ENCODE peak calls at places on chromosomes 6 and 20, in six cellular contexts. L, B, X, E, O and F are unnamed samples.

GRCh38 chr6:34246563-34247391 is 2.0 kb downstream of the SMIM29 start:
- DNase-seq in X (no peak), O (peak), B (no peak), E (no peak), L (peak), F (no peak)

GRCh38 chr6:127366281-127367022 is 23.0 kb upstream of the ECHDC1 start:
- DNase-seq in B (no peak), L (no peak), E (peak), X (no peak), O (peak), F (no peak)

GRCh38 chr6:106569444-106569843 is 59.9 kb downstream of the RTN4IP1 start:
- DNase-seq in O (no peak), X (no peak), B (no peak), E (no peak), L (no peak), F (no peak)

GRCh38 chr6:47680056-47680455 is 18.3 kb upstream of the ADGRF4 start:
- DNase-seq in O (peak), B (no peak), X (no peak), E (no peak), L (no peak), F (no peak)

GRCh38 chr6:164528539-164528938 is 780.9 kb downstream of the C6orf118 start:
- DNase-seq in X (no peak), L (no peak), B (no peak), E (no peak), O (peak), F (no peak)

GRCh38 chr20:56427797-56428196 is 15.7 kb downstream of the CASS4 start:
- DNase-seq in X (no peak), O (no peak), E (no peak), B (no peak), L (no peak), F (no peak)

GRCh38 chr6:111583221-111583620 is 22.5 kb downstream of the TRAF3IP2 start:
- DNase-seq in L (no peak), X (no peak), B (no peak), E (no peak), O (no peak), F (no peak)

GRCh38 chr6:146358341-146359046 is 185.1 kb upstream of the RAB32 start:
- DNase-seq in X (no peak), B (no peak), L (no peak), E (peak), O (peak), F (no peak)

GRCh38 chr6:41182069-41183034 is 18.6 kb downstream of the TREML2 start:
- DNase-seq in E (no peak), B (no peak), L (no peak), O (peak), X (no peak), F (peak)

GRCh38 chr20:44056010-44056698 is 130.8 kb downstream of the JPH2 start:
- DNase-seq in L (no peak), O (peak), E (no peak), X (peak), B (no peak), F (no peak)

GRCh38 chr6:151722342-151722741 is 85.1 kb upstream of the ESR1 start:
- DNase-seq in O (no peak), B (no peak), X (no peak), L (no peak), E (no peak), F (no peak)

GRCh38 chr6:125858427-125859320 is 67.9 kb downstream of the NCOA7 start:
- DNase-seq in O (peak), L (no peak), X (peak), B (peak), E (no peak), F (peak)

GRCh38 chr6:157539421-157539822 is 158.4 kb downstream of the ZDHHC14 start:
- DNase-seq in X (no peak), O (no peak), L (no peak), B (no peak), E (no peak), F (no peak)

GRCh38 chr6:2030682-2031244 is 214.6 kb downstream of the GMDS start:
- DNase-seq in B (no peak), X (no peak), L (no peak), O (no peak), E (no peak), F (no peak)

GRCh38 chr20:43853174-43853803 is 61.4 kb upstream of the TOX2 start:
- DNase-seq in B (no peak), X (no peak), E (no peak), O (peak), L (no peak), F (no peak)

GRCh38 chr6:7216941-7217621 is 95.9 kb downstream of the SSR1 start:
- DNase-seq in X (no peak), E (no peak), O (peak), L (no peak), B (no peak), F (no peak)

GRCh38 chr6:151482290-151482689 is 11.5 kb upstream of the CCDC170 start:
- DNase-seq in B (no peak), E (no peak), L (no peak), O (peak), X (no peak), F (no peak)

GRCh38 chr6:80633412-80633811 is 526.9 kb downstream of the BCKDHB start:
- DNase-seq in E (no peak), L (no peak), B (no peak), O (no peak), X (no peak), F (no peak)

GRCh38 chr6:70956451-70957283 is at the start of gene B3GAT2:
- DNase-seq in B (peak), O (peak), L (no peak), X (no peak), E (no peak), F (peak)

GRCh38 chr6:86685230-86685797 is 252.0 kb upstream of the HTR1E start:
- DNase-seq in L (no peak), O (no peak), E (no peak), X (no peak), B (no peak), F (no peak)

GRCh38 chr20:62342910-62343309 is 24.2 kb downstream of the LAMA5 start:
- DNase-seq in O (no peak), E (no peak), B (no peak), X (no peak), L (peak), F (no peak)

GRCh38 chr6:38796850-38797249 is 81.7 kb downstream of the DNAH8 start:
- DNase-seq in E (no peak), X (no peak), L (no peak), O (no peak), B (no peak), F (no peak)

GRCh38 chr6:146110990-146111389 is 82.1 kb downstream of the GRM1 start:
- DNase-seq in O (no peak), B (no peak), E (no peak), L (no peak), X (no peak), F (no peak)

GRCh38 chr20:33233129-33233774 is 2.5 kb upstream of the BPIFA1 start:
- DNase-seq in B (no peak), O (no peak), X (no peak), L (no peak), E (no peak), F (no peak)

GRCh38 chr6:56906752-56907151 is 48.2 kb upstream of the BEND6 start:
- DNase-seq in X (no peak), L (no peak), B (no peak), E (no peak), O (peak), F (no peak)

GRCh38 chr6:90315354-90315960 is 18.8 kb upstream of the BACH2 start:
- DNase-seq in L (no peak), O (no peak), B (no peak), X (no peak), E (no peak), F (no peak)

GRCh38 chr20:39960522-39961420 is 728.3 kb downstream of the MAFB start:
- DNase-seq in B (no peak), O (no peak), E (no peak), X (peak), L (no peak), F (no peak)

GRCh38 chr6:113447088-113447831 is 409.9 kb upstream of the MARCKS start:
- DNase-seq in X (no peak), E (peak), L (no peak), B (no peak), O (peak), F (no peak)

GRCh38 chr6:116280960-116281316 is 1.2 kb upstream of the TSPYL1 start:
- DNase-seq in E (no peak), B (no peak), X (no peak), O (no peak), L (no peak), F (no peak)

GRCh38 chr6:20660534-20660933 is 126.3 kb downstream of the CDKAL1 start:
- DNase-seq in E (no peak), B (no peak), X (peak), O (peak), L (no peak), F (no peak)

GRCh38 chr6:14189122-14189521 is 71.5 kb downstream of the CD83 start:
- DNase-seq in B (no peak), E (no peak), X (no peak), L (no peak), O (no peak), F (no peak)

GRCh38 chr6:14190596-14191224 is 73.1 kb downstream of the CD83 start:
- DNase-seq in B (no peak), L (no peak), E (no peak), X (no peak), O (no peak), F (no peak)

GRCh38 chr6:14193524-14193923 is 76.0 kb downstream of the CD83 start:
- DNase-seq in O (no peak), E (no peak), L (no peak), B (no peak), X (no peak), F (no peak)

GRCh38 chr6:14194483-14194882 is 76.9 kb downstream of the CD83 start:
- DNase-seq in O (no peak), L (no peak), X (no peak), B (no peak), E (no peak), F (no peak)

DNA sequence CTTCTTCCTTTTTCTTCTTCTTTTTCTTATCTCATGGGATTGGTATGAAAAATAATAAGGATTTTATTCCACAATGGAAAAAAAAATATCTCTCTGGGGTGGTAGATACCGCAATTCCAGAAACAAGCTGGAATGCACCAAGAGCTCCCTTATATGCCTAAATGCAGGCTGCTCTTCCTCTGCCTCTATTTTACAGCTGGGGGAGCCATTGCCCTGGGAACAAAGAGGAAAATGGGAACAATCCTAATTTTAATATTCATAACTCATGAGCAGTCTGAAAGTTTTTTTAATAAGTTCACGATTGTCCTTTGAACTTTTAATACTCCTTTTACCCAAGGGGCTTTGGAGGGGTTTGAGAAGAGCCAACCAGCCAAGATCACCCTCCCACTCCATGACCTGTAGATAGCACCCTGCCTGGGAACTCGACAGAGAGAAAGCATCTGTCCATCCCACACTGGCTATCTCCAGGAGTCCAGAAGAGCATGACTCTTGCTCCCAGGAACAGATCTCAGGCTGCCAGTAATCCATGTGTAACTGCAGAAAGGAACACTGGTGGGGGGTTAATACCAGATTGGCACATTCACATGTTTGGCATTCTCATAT is 74.7 kb downstream of the CD83 start:
- DNase-seq in O (peak), B (no peak), X (no peak), E (no peak), L (no peak), F (no peak)
- TF ChIP-seq CTCF in O (peak), B (no peak), X (no peak), E (peak), L (no peak), F (no peak)

GRCh38 chr6:36671687-36672375 is 6.7 kb upstream of the CDKN1A start:
- DNase-seq in X (no peak), O (no peak), B (no peak), E (no peak), L (no peak), F (no peak)
- H3K4me3 ChIP-seq in X (no peak), O (no peak), B (no peak), E (no peak), L (no peak), F (no peak)

GRCh38 chr6:96760153-96760687 is 77.1 kb downstream of the GPR63 start:
- DNase-seq in O (no peak), L (no peak), B (no peak), E (no peak), X (no peak), F (no peak)
- TF ChIP-seq CTCF in O (no peak), L (no peak), B (peak), E (no peak), X (no peak), F (no peak)

GRCh38 chr6:166411721-166412151 is 29.0 kb upstream of the MPC1 start:
- DNase-seq in E (no peak), L (no peak), B (no peak), O (no peak), X (no peak), F (no peak)
- H3K4me3 ChIP-seq in E (no peak), L (no peak), B (no peak), O (no peak), X (no peak), F (no peak)

GRCh38 chr6:44470106-44470446 is 82.6 kb downstream of the CDC5L start:
- DNase-seq in O (peak), B (no peak), L (no peak), E (no peak), X (no peak), F (no peak)
- TF ChIP-seq CTCF in O (no peak), B (no peak), L (no peak), E (no peak), X (no peak), F (no peak)